ENCODE peak calls at places on chromosome 12, in four cellular contexts. One of them, this sample, is unnamed.

GRCh38 chr12:123269395-123269892 is 2.2 kb downstream of the CDK2AP1 start:
- DNase-seq in lower leg skin: no peak
- DNase-seq in Calu3: no peak
- DNase-seq in dorsolateral prefrontal cortex: peak; percentile 64
- DNase-seq in this sample: peak; percentile 71

GRCh38 chr12:6178981-6179761 is 21.0 kb upstream of the CD9 start:
- DNase-seq in lower leg skin: no peak
- DNase-seq in Calu3: no peak
- DNase-seq in dorsolateral prefrontal cortex: no peak
- DNase-seq in this sample: no peak

GRCh38 chr12:43856932-43857331 is 21.1 kb downstream of the TMEM117 start:
- DNase-seq in lower leg skin: no peak
- DNase-seq in Calu3: no peak
- DNase-seq in dorsolateral prefrontal cortex: no peak
- DNase-seq in this sample: no peak

GRCh38 chr12:57237952-57238853 is 8.7 kb downstream of the SHMT2 start:
- DNase-seq in lower leg skin: no peak
- DNase-seq in Calu3: no peak
- DNase-seq in dorsolateral prefrontal cortex: no peak
- DNase-seq in this sample: no peak

GRCh38 chr12:32455607-32456063 is 56.3 kb downstream of the FGD4 start:
- DNase-seq in lower leg skin: peak; percentile 27
- DNase-seq in Calu3: peak; percentile 46
- DNase-seq in dorsolateral prefrontal cortex: no peak
- DNase-seq in this sample: no peak

GRCh38 chr12:80016684-80017083 is 81.8 kb upstream of the PPP1R12A start:
- DNase-seq in lower leg skin: no peak
- DNase-seq in Calu3: no peak
- DNase-seq in dorsolateral prefrontal cortex: no peak
- DNase-seq in this sample: no peak

GRCh38 chr12:6360080-6360571 is 15.2 kb downstream of the SCNN1A start:
- DNase-seq in lower leg skin: no peak
- DNase-seq in Calu3: no peak
- DNase-seq in dorsolateral prefrontal cortex: no peak
- DNase-seq in this sample: no peak

GRCh38 chr12:94225924-94226630 is 77.7 kb downstream of the PLXNC1 start:
- DNase-seq in lower leg skin: no peak
- DNase-seq in Calu3: no peak
- DNase-seq in dorsolateral prefrontal cortex: peak; percentile 13
- DNase-seq in this sample: no peak

GRCh38 chr12:53733051-53733812 is 6.0 kb upstream of the CALCOCO1 start:
- DNase-seq in lower leg skin: no peak
- DNase-seq in Calu3: no peak
- DNase-seq in dorsolateral prefrontal cortex: no peak
- DNase-seq in this sample: no peak

GRCh38 chr12:116015525-116015924 is 262.0 kb downstream of the MED13L start:
- DNase-seq in lower leg skin: no peak
- DNase-seq in Calu3: no peak
- DNase-seq in dorsolateral prefrontal cortex: no peak
- DNase-seq in this sample: no peak

GRCh38 chr12:2794261-2794735 is 472 bp upstream of the FKBP4 start:
- DNase-seq in lower leg skin: peak; percentile 53
- DNase-seq in Calu3: peak; percentile 10
- DNase-seq in dorsolateral prefrontal cortex: peak; percentile 41
- DNase-seq in this sample: no peak

GRCh38 chr12:45409966-45410365 is 194.1 kb downstream of the ANO6 start:
- DNase-seq in lower leg skin: no peak
- DNase-seq in Calu3: no peak
- DNase-seq in dorsolateral prefrontal cortex: no peak
- DNase-seq in this sample: no peak

GRCh38 chr12:6946033-6946919 is 2.5 kb downstream of the C12orf57 start:
- DNase-seq in lower leg skin: no peak
- DNase-seq in Calu3: peak; percentile 98
- DNase-seq in dorsolateral prefrontal cortex: peak; percentile 62
- DNase-seq in this sample: peak; percentile 82

GRCh38 chr12:6688543-6688999 is 604 bp downstream of the ZNF384 start:
- DNase-seq in lower leg skin: no peak
- DNase-seq in Calu3: peak; percentile 30
- DNase-seq in dorsolateral prefrontal cortex: peak; percentile 80
- DNase-seq in this sample: no peak

GRCh38 chr12:105920161-105920684 is 218.5 kb downstream of the NUAK1 start:
- DNase-seq in lower leg skin: peak; percentile 43
- DNase-seq in Calu3: no peak
- DNase-seq in dorsolateral prefrontal cortex: no peak
- DNase-seq in this sample: peak; percentile 54

GRCh38 chr12:52867636-52868035 is 18.8 kb upstream of the KRT78 start:
- DNase-seq in lower leg skin: peak; percentile 87
- DNase-seq in Calu3: peak; percentile 65
- DNase-seq in dorsolateral prefrontal cortex: no peak
- DNase-seq in this sample: no peak

GRCh38 chr12:130192667-130193345 is 30.5 kb downstream of the FZD10 start:
- DNase-seq in lower leg skin: no peak
- DNase-seq in Calu3: no peak
- DNase-seq in dorsolateral prefrontal cortex: no peak
- DNase-seq in this sample: no peak

GRCh38 chr12:22828059-22828458 is 203.1 kb downstream of the ETNK1 start:
- DNase-seq in lower leg skin: no peak
- DNase-seq in Calu3: no peak
- DNase-seq in dorsolateral prefrontal cortex: no peak
- DNase-seq in this sample: no peak

GRCh38 chr12:98998697-98999299 is 353.7 kb downstream of the APAF1 start:
- DNase-seq in lower leg skin: no peak
- DNase-seq in Calu3: no peak
- DNase-seq in dorsolateral prefrontal cortex: no peak
- DNase-seq in this sample: no peak

DNA sequence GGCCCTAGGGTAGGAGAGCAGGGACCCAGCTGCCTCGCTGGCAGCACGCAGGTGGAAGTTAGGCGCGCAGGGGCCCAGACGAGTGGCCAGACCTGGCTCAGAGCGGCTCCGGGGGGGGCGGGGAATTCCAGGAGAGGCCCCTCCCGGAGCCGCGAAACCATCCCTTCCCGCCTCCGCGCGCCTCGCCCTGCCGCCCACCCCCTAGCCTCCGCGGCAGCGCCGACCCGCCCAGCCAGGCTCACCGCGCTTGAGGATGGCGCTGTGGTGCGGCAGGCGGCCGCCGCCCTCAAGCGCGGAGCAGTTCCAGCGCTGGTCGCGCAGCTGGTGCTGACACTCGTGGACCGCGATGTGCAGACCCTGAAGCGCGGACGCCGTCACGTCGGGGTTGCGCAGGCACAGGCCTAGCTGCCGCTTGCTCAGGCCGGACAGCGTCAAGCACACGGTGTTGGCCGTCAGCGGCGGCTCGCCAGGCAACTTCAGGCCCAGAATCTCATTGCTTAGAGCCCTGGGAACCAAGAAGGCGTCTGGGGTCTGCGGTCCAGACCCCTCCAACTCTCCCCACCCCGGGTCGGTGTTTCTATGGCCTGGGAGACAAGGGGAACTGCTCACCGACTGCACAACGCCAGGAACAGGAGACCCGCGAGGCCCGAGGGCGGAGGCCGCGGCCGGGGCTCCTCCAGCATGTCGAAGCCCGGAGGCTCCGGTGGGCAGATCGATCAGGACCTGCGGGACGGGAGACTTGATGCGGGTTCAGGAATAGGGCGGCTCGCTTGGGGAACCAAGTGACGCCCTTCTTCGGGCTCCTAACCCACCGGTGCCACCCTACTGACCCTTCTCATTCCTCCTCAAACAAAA is 1.5 kb downstream of the WNT10B start:
- DNase-seq in lower leg skin: no peak
- DNase-seq in Calu3: no peak
- DNase-seq in dorsolateral prefrontal cortex: no peak
- DNase-seq in this sample: no peak
- TF ChIP-seq CTCF in lower leg skin: no peak
- TF ChIP-seq CTCF in Calu3: no peak
- TF ChIP-seq CTCF in dorsolateral prefrontal cortex: no peak
- TF ChIP-seq CTCF in this sample: no peak

DNA sequence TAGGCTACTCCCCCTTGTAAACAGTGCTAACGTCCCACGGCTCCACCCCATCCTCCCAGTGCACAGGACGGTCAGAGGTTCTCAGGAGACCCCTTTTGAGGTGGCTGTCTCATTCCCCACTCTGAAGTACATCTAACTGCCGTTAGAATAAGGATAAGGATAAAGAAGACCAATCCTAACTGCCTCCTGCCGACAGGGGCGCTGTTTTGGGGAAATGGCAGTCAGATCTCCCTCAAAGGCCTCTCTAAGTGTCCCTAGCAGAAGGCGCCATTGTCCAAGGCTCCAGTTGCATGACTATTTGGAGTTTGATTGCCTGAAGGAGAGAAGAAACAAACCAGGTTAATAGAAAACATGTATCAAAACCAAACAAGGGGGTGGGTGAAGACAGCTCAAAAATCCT is 29.1 kb upstream of the KLRB1 start:
- DNase-seq in lower leg skin: no peak
- DNase-seq in Calu3: no peak
- DNase-seq in dorsolateral prefrontal cortex: no peak
- DNase-seq in this sample: no peak
- TF ChIP-seq CTCF in lower leg skin: no peak
- TF ChIP-seq CTCF in Calu3: no peak
- TF ChIP-seq CTCF in dorsolateral prefrontal cortex: no peak
- TF ChIP-seq CTCF in this sample: no peak

GRCh38 chr12:112524676-112525425 is 106.1 kb downstream of the PTPN11 start:
- DNase-seq in lower leg skin: no peak
- DNase-seq in Calu3: peak; percentile 79
- DNase-seq in dorsolateral prefrontal cortex: no peak
- DNase-seq in this sample: no peak
- TF ChIP-seq CTCF in lower leg skin: no peak
- TF ChIP-seq CTCF in Calu3: peak; percentile 42
- TF ChIP-seq CTCF in dorsolateral prefrontal cortex: no peak
- TF ChIP-seq CTCF in this sample: no peak

GRCh38 chr12:4115570-4115969 is 158.0 kb upstream of the CCND2 start:
- DNase-seq in lower leg skin: no peak
- DNase-seq in Calu3: no peak
- DNase-seq in dorsolateral prefrontal cortex: no peak
- DNase-seq in this sample: no peak
- TF ChIP-seq CTCF in lower leg skin: no peak
- TF ChIP-seq CTCF in Calu3: no peak
- TF ChIP-seq CTCF in dorsolateral prefrontal cortex: no peak
- TF ChIP-seq CTCF in this sample: no peak

DNA sequence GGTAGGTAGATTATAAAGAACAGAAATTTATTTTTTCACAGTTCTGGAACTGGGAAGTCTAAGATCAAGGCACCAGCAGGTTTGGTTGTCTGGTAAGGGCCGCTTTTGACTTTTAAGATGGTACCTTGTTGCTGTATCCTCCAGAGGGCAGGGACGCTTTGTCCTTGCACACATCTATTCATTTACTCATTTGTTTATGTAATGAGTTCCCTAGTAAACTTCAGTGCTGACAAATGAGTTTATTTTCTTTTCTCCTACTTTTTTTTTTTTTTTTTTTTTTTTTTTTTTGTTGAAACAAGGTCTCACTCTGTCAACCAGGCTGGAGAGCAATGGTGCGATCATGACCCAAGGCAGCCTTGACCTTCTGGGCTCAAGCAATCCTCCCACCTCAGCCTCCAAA is 195.7 kb downstream of the FBXL14 start:
- DNase-seq in lower leg skin: no peak
- DNase-seq in Calu3: no peak
- DNase-seq in dorsolateral prefrontal cortex: no peak
- DNase-seq in this sample: no peak
- TF ChIP-seq CTCF in lower leg skin: no peak
- TF ChIP-seq CTCF in Calu3: no peak
- TF ChIP-seq CTCF in dorsolateral prefrontal cortex: no peak
- TF ChIP-seq CTCF in this sample: no peak

GRCh38 chr12:62469704-62470103 is 3.1 kb downstream of the MON2 start:
- DNase-seq in lower leg skin: no peak
- DNase-seq in Calu3: no peak
- DNase-seq in dorsolateral prefrontal cortex: no peak
- DNase-seq in this sample: no peak

GRCh38 chr12:62471734-62472133 is 5.1 kb downstream of the MON2 start:
- DNase-seq in lower leg skin: no peak
- DNase-seq in Calu3: no peak
- DNase-seq in dorsolateral prefrontal cortex: no peak
- DNase-seq in this sample: no peak

GRCh38 chr12:62468935-62469334 is 2.3 kb downstream of the MON2 start:
- DNase-seq in lower leg skin: no peak
- DNase-seq in Calu3: no peak
- DNase-seq in dorsolateral prefrontal cortex: no peak
- DNase-seq in this sample: no peak

GRCh38 chr12:62468394-62468793 is 1.8 kb downstream of the MON2 start:
- DNase-seq in lower leg skin: no peak
- DNase-seq in Calu3: no peak
- DNase-seq in dorsolateral prefrontal cortex: no peak
- DNase-seq in this sample: no peak

DNA sequence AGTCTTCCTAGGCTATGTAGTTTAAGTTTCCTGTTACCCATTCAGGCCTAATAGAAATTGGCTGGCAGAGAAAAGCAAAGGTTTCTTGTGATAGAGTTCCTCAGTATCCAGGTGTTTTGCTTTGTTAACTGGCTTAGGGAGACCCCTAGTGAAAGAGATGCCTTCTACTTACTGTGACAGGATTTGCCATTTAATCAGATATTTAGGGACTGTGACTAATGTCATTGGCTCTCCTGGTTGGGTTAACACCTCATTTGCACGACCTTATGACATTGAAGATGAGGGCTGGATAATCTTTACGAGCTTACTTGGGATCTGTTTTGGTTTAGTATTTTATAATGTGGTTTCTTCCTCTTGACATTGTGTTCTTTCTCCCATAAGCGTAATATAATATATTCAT is 5.8 kb downstream of the MON2 start:
- DNase-seq in lower leg skin: no peak
- DNase-seq in Calu3: no peak
- DNase-seq in dorsolateral prefrontal cortex: no peak
- DNase-seq in this sample: no peak
- TF ChIP-seq CTCF in lower leg skin: no peak
- TF ChIP-seq CTCF in Calu3: no peak
- TF ChIP-seq CTCF in dorsolateral prefrontal cortex: no peak
- TF ChIP-seq CTCF in this sample: no peak

DNA sequence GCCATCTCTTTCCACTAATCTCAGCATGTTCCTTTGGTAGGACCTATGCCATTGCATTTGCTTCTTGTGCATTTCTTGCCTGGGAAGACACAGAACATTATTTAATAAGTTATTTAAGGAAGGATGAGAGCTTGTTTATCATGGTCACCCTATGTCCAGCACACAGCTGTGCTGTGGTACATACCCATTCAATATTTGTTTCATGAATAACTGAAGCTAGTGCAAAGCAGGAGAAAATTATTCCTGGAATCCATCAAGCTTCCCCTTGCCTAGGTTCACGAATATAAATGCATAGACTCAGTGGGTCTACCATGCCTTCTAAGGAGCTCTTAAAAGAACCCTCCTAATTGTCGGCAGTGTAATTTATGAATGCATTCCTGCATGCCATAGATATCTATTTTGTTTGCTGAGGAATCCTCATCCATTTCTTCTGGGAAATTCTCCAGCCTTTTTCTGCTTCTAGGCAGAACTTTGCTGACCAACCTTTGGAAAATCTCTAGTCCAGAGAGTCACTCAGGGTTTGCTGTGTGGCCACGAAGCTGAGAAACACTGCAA is 599.8 kb upstream of the TMEM132C start:
- DNase-seq in lower leg skin: no peak
- DNase-seq in Calu3: no peak
- DNase-seq in dorsolateral prefrontal cortex: no peak
- DNase-seq in this sample: no peak
- TF ChIP-seq CTCF in lower leg skin: no peak
- TF ChIP-seq CTCF in Calu3: no peak
- TF ChIP-seq CTCF in dorsolateral prefrontal cortex: no peak
- TF ChIP-seq CTCF in this sample: no peak